ENCODE peak calls at places on chromosome 10, in nine cellular contexts. One of them, this sample, is unnamed.

GRCh38 chr10:5589963-5590511 is 65.3 kb downstream of the CALML3 start:
- DNase-seq in hepatocyte: no peak
- DNase-seq in cardiac fibroblast: peak
- DNase-seq in activated CD8-positive, alpha-beta memory T cell treated with anti-CD3 and anti-CD28 coated beads, Interleukin-2, amount 10 ng/mL, durations not matched to agents 7 days and 5 days: no peak
- DNase-seq in AG04450: no peak
- DNase-seq in stimulated activated naive CD8-positive, alpha-beta T cell treated with anti-CD3 and anti-CD28 coated beads, Interleukin-15, Interleukin-2, amounts not matched to agents 100 U/mL and 50 U/mL, for 24 hours: no peak
- DNase-seq in A549: peak
- DNase-seq in NCI-H446: no peak
- DNase-seq in ACHN: peak
- DNase-seq in this sample: no peak

GRCh38 chr10:89283988-89284475 is 17.8 kb upstream of the IFIT2 start:
- DNase-seq in A549: peak
- DNase-seq in ACHN: peak
- DNase-seq in cardiac fibroblast: peak
- DNase-seq in AG04450: no peak
- DNase-seq in stimulated activated naive CD8-positive, alpha-beta T cell treated with anti-CD3 and anti-CD28 coated beads, Interleukin-15, Interleukin-2, amounts not matched to agents 100 U/mL and 50 U/mL, for 24 hours: no peak
- DNase-seq in hepatocyte: peak
- DNase-seq in NCI-H446: no peak
- DNase-seq in activated CD8-positive, alpha-beta memory T cell treated with anti-CD3 and anti-CD28 coated beads, Interleukin-2, amount 10 ng/mL, durations not matched to agents 7 days and 5 days: no peak
- DNase-seq in this sample: no peak

GRCh38 chr10:15313844-15314243 is 57.2 kb downstream of the FAM171A1 start:
- DNase-seq in stimulated activated naive CD8-positive, alpha-beta T cell treated with anti-CD3 and anti-CD28 coated beads, Interleukin-15, Interleukin-2, amounts not matched to agents 100 U/mL and 50 U/mL, for 24 hours: no peak
- DNase-seq in hepatocyte: peak
- DNase-seq in NCI-H446: no peak
- DNase-seq in ACHN: no peak
- DNase-seq in A549: no peak
- DNase-seq in activated CD8-positive, alpha-beta memory T cell treated with anti-CD3 and anti-CD28 coated beads, Interleukin-2, amount 10 ng/mL, durations not matched to agents 7 days and 5 days: no peak
- DNase-seq in AG04450: no peak
- DNase-seq in cardiac fibroblast: peak
- DNase-seq in this sample: no peak

GRCh38 chr10:110356628-110357245 is 52.0 kb upstream of the SMNDC1 start:
- DNase-seq in cardiac fibroblast: peak
- DNase-seq in A549: peak
- DNase-seq in ACHN: peak
- DNase-seq in NCI-H446: no peak
- DNase-seq in hepatocyte: no peak
- DNase-seq in AG04450: peak
- DNase-seq in stimulated activated naive CD8-positive, alpha-beta T cell treated with anti-CD3 and anti-CD28 coated beads, Interleukin-15, Interleukin-2, amounts not matched to agents 100 U/mL and 50 U/mL, for 24 hours: peak
- DNase-seq in activated CD8-positive, alpha-beta memory T cell treated with anti-CD3 and anti-CD28 coated beads, Interleukin-2, amount 10 ng/mL, durations not matched to agents 7 days and 5 days: peak
- DNase-seq in this sample: no peak

GRCh38 chr10:94397549-94398370 is 4.6 kb upstream of the TBC1D12 start:
- DNase-seq in cardiac fibroblast: peak
- DNase-seq in NCI-H446: no peak
- DNase-seq in ACHN: peak
- DNase-seq in AG04450: no peak
- DNase-seq in A549: peak
- DNase-seq in activated CD8-positive, alpha-beta memory T cell treated with anti-CD3 and anti-CD28 coated beads, Interleukin-2, amount 10 ng/mL, durations not matched to agents 7 days and 5 days: no peak
- DNase-seq in stimulated activated naive CD8-positive, alpha-beta T cell treated with anti-CD3 and anti-CD28 coated beads, Interleukin-15, Interleukin-2, amounts not matched to agents 100 U/mL and 50 U/mL, for 24 hours: no peak
- DNase-seq in hepatocyte: no peak
- DNase-seq in this sample: peak

GRCh38 chr10:72561745-72562166 is 64.1 kb downstream of the MICU1 start:
- DNase-seq in hepatocyte: no peak
- DNase-seq in stimulated activated naive CD8-positive, alpha-beta T cell treated with anti-CD3 and anti-CD28 coated beads, Interleukin-15, Interleukin-2, amounts not matched to agents 100 U/mL and 50 U/mL, for 24 hours: no peak
- DNase-seq in ACHN: no peak
- DNase-seq in activated CD8-positive, alpha-beta memory T cell treated with anti-CD3 and anti-CD28 coated beads, Interleukin-2, amount 10 ng/mL, durations not matched to agents 7 days and 5 days: no peak
- DNase-seq in A549: no peak
- DNase-seq in AG04450: no peak
- DNase-seq in NCI-H446: no peak
- DNase-seq in cardiac fibroblast: no peak
- DNase-seq in this sample: no peak

GRCh38 chr10:78726171-78726570 is 342.6 kb upstream of the ZMIZ1 start:
- DNase-seq in activated CD8-positive, alpha-beta memory T cell treated with anti-CD3 and anti-CD28 coated beads, Interleukin-2, amount 10 ng/mL, durations not matched to agents 7 days and 5 days: no peak
- DNase-seq in cardiac fibroblast: no peak
- DNase-seq in ACHN: no peak
- DNase-seq in stimulated activated naive CD8-positive, alpha-beta T cell treated with anti-CD3 and anti-CD28 coated beads, Interleukin-15, Interleukin-2, amounts not matched to agents 100 U/mL and 50 U/mL, for 24 hours: no peak
- DNase-seq in AG04450: no peak
- DNase-seq in A549: no peak
- DNase-seq in NCI-H446: no peak
- DNase-seq in hepatocyte: no peak
- DNase-seq in this sample: no peak

GRCh38 chr10:131731780-131732630 is 168.8 kb upstream of the PPP2R2D start:
- DNase-seq in A549: no peak
- DNase-seq in NCI-H446: no peak
- DNase-seq in stimulated activated naive CD8-positive, alpha-beta T cell treated with anti-CD3 and anti-CD28 coated beads, Interleukin-15, Interleukin-2, amounts not matched to agents 100 U/mL and 50 U/mL, for 24 hours: no peak
- DNase-seq in hepatocyte: no peak
- DNase-seq in ACHN: no peak
- DNase-seq in activated CD8-positive, alpha-beta memory T cell treated with anti-CD3 and anti-CD28 coated beads, Interleukin-2, amount 10 ng/mL, durations not matched to agents 7 days and 5 days: peak
- DNase-seq in cardiac fibroblast: no peak
- DNase-seq in AG04450: no peak
- DNase-seq in this sample: no peak

GRCh38 chr10:106226123-106226522 is 938.4 kb downstream of the SORCS1 start:
- DNase-seq in hepatocyte: no peak
- DNase-seq in stimulated activated naive CD8-positive, alpha-beta T cell treated with anti-CD3 and anti-CD28 coated beads, Interleukin-15, Interleukin-2, amounts not matched to agents 100 U/mL and 50 U/mL, for 24 hours: no peak
- DNase-seq in ACHN: no peak
- DNase-seq in cardiac fibroblast: no peak
- DNase-seq in AG04450: no peak
- DNase-seq in NCI-H446: no peak
- DNase-seq in A549: no peak
- DNase-seq in activated CD8-positive, alpha-beta memory T cell treated with anti-CD3 and anti-CD28 coated beads, Interleukin-2, amount 10 ng/mL, durations not matched to agents 7 days and 5 days: no peak
- DNase-seq in this sample: no peak

GRCh38 chr10:96270564-96270963 is 805 bp downstream of the BLNK start:
- DNase-seq in A549: no peak
- DNase-seq in activated CD8-positive, alpha-beta memory T cell treated with anti-CD3 and anti-CD28 coated beads, Interleukin-2, amount 10 ng/mL, durations not matched to agents 7 days and 5 days: no peak
- DNase-seq in AG04450: no peak
- DNase-seq in hepatocyte: no peak
- DNase-seq in cardiac fibroblast: no peak
- DNase-seq in NCI-H446: no peak
- DNase-seq in stimulated activated naive CD8-positive, alpha-beta T cell treated with anti-CD3 and anti-CD28 coated beads, Interleukin-15, Interleukin-2, amounts not matched to agents 100 U/mL and 50 U/mL, for 24 hours: no peak
- DNase-seq in ACHN: no peak
- DNase-seq in this sample: no peak

GRCh38 chr10:52318822-52319464 is 4.9 kb downstream of the DKK1 start:
- DNase-seq in stimulated activated naive CD8-positive, alpha-beta T cell treated with anti-CD3 and anti-CD28 coated beads, Interleukin-15, Interleukin-2, amounts not matched to agents 100 U/mL and 50 U/mL, for 24 hours: no peak
- DNase-seq in AG04450: peak
- DNase-seq in ACHN: peak
- DNase-seq in cardiac fibroblast: peak
- DNase-seq in hepatocyte: peak
- DNase-seq in A549: peak
- DNase-seq in NCI-H446: no peak
- DNase-seq in activated CD8-positive, alpha-beta memory T cell treated with anti-CD3 and anti-CD28 coated beads, Interleukin-2, amount 10 ng/mL, durations not matched to agents 7 days and 5 days: no peak
- DNase-seq in this sample: peak

GRCh38 chr10:112981553-112981952 is 31.5 kb downstream of the TCF7L2 start:
- DNase-seq in hepatocyte: no peak
- DNase-seq in NCI-H446: no peak
- DNase-seq in activated CD8-positive, alpha-beta memory T cell treated with anti-CD3 and anti-CD28 coated beads, Interleukin-2, amount 10 ng/mL, durations not matched to agents 7 days and 5 days: peak
- DNase-seq in AG04450: no peak
- DNase-seq in A549: no peak
- DNase-seq in cardiac fibroblast: no peak
- DNase-seq in ACHN: no peak
- DNase-seq in stimulated activated naive CD8-positive, alpha-beta T cell treated with anti-CD3 and anti-CD28 coated beads, Interleukin-15, Interleukin-2, amounts not matched to agents 100 U/mL and 50 U/mL, for 24 hours: peak
- DNase-seq in this sample: no peak

GRCh38 chr10:1078668-1079067 is 22.5 kb downstream of the WDR37 start:
- DNase-seq in A549: no peak
- DNase-seq in ACHN: no peak
- DNase-seq in activated CD8-positive, alpha-beta memory T cell treated with anti-CD3 and anti-CD28 coated beads, Interleukin-2, amount 10 ng/mL, durations not matched to agents 7 days and 5 days: no peak
- DNase-seq in AG04450: no peak
- DNase-seq in NCI-H446: no peak
- DNase-seq in hepatocyte: no peak
- DNase-seq in stimulated activated naive CD8-positive, alpha-beta T cell treated with anti-CD3 and anti-CD28 coated beads, Interleukin-15, Interleukin-2, amounts not matched to agents 100 U/mL and 50 U/mL, for 24 hours: no peak
- DNase-seq in cardiac fibroblast: no peak
- DNase-seq in this sample: no peak

GRCh38 chr10:57627642-57628178 is 640.0 kb downstream of the IPMK start:
- DNase-seq in activated CD8-positive, alpha-beta memory T cell treated with anti-CD3 and anti-CD28 coated beads, Interleukin-2, amount 10 ng/mL, durations not matched to agents 7 days and 5 days: no peak
- DNase-seq in ACHN: no peak
- DNase-seq in AG04450: no peak
- DNase-seq in A549: no peak
- DNase-seq in stimulated activated naive CD8-positive, alpha-beta T cell treated with anti-CD3 and anti-CD28 coated beads, Interleukin-15, Interleukin-2, amounts not matched to agents 100 U/mL and 50 U/mL, for 24 hours: no peak
- DNase-seq in cardiac fibroblast: no peak
- DNase-seq in NCI-H446: no peak
- DNase-seq in hepatocyte: no peak
- DNase-seq in this sample: no peak

GRCh38 chr10:87776328-87776727 is 41.7 kb downstream of the ATAD1 start:
- DNase-seq in cardiac fibroblast: no peak
- DNase-seq in AG04450: no peak
- DNase-seq in activated CD8-positive, alpha-beta memory T cell treated with anti-CD3 and anti-CD28 coated beads, Interleukin-2, amount 10 ng/mL, durations not matched to agents 7 days and 5 days: no peak
- DNase-seq in A549: no peak
- DNase-seq in stimulated activated naive CD8-positive, alpha-beta T cell treated with anti-CD3 and anti-CD28 coated beads, Interleukin-15, Interleukin-2, amounts not matched to agents 100 U/mL and 50 U/mL, for 24 hours: no peak
- DNase-seq in hepatocyte: no peak
- DNase-seq in ACHN: no peak
- DNase-seq in NCI-H446: no peak
- DNase-seq in this sample: no peak

GRCh38 chr10:97571622-97572021 is 957 bp upstream of the ANKRD2 start:
- DNase-seq in NCI-H446: no peak
- DNase-seq in stimulated activated naive CD8-positive, alpha-beta T cell treated with anti-CD3 and anti-CD28 coated beads, Interleukin-15, Interleukin-2, amounts not matched to agents 100 U/mL and 50 U/mL, for 24 hours: no peak
- DNase-seq in A549: no peak
- DNase-seq in AG04450: no peak
- DNase-seq in activated CD8-positive, alpha-beta memory T cell treated with anti-CD3 and anti-CD28 coated beads, Interleukin-2, amount 10 ng/mL, durations not matched to agents 7 days and 5 days: no peak
- DNase-seq in ACHN: peak
- DNase-seq in hepatocyte: peak
- DNase-seq in cardiac fibroblast: no peak
- DNase-seq in this sample: no peak

GRCh38 chr10:48700493-48700892 is 15.8 kb downstream of the WDFY4 start:
- DNase-seq in ACHN: no peak
- DNase-seq in NCI-H446: no peak
- DNase-seq in cardiac fibroblast: no peak
- DNase-seq in A549: no peak
- DNase-seq in activated CD8-positive, alpha-beta memory T cell treated with anti-CD3 and anti-CD28 coated beads, Interleukin-2, amount 10 ng/mL, durations not matched to agents 7 days and 5 days: no peak
- DNase-seq in AG04450: no peak
- DNase-seq in stimulated activated naive CD8-positive, alpha-beta T cell treated with anti-CD3 and anti-CD28 coated beads, Interleukin-15, Interleukin-2, amounts not matched to agents 100 U/mL and 50 U/mL, for 24 hours: no peak
- DNase-seq in hepatocyte: no peak
- DNase-seq in this sample: no peak

GRCh38 chr10:129727071-129727470 is 237.0 kb downstream of the EBF3 start:
- DNase-seq in AG04450: no peak
- DNase-seq in hepatocyte: no peak
- DNase-seq in ACHN: no peak
- DNase-seq in stimulated activated naive CD8-positive, alpha-beta T cell treated with anti-CD3 and anti-CD28 coated beads, Interleukin-15, Interleukin-2, amounts not matched to agents 100 U/mL and 50 U/mL, for 24 hours: no peak
- DNase-seq in A549: no peak
- DNase-seq in activated CD8-positive, alpha-beta memory T cell treated with anti-CD3 and anti-CD28 coated beads, Interleukin-2, amount 10 ng/mL, durations not matched to agents 7 days and 5 days: no peak
- DNase-seq in cardiac fibroblast: no peak
- DNase-seq in NCI-H446: no peak
- DNase-seq in this sample: no peak

GRCh38 chr10:75606203-75606779 is 174.9 kb downstream of the LRMDA start:
- DNase-seq in cardiac fibroblast: no peak
- DNase-seq in ACHN: no peak
- DNase-seq in activated CD8-positive, alpha-beta memory T cell treated with anti-CD3 and anti-CD28 coated beads, Interleukin-2, amount 10 ng/mL, durations not matched to agents 7 days and 5 days: no peak
- DNase-seq in A549: peak
- DNase-seq in hepatocyte: no peak
- DNase-seq in NCI-H446: no peak
- DNase-seq in stimulated activated naive CD8-positive, alpha-beta T cell treated with anti-CD3 and anti-CD28 coated beads, Interleukin-15, Interleukin-2, amounts not matched to agents 100 U/mL and 50 U/mL, for 24 hours: no peak
- DNase-seq in AG04450: no peak
- DNase-seq in this sample: no peak

GRCh38 chr10:30828680-30829079 is 199.1 kb upstream of the LYZL2 start:
- DNase-seq in NCI-H446: no peak
- DNase-seq in AG04450: no peak
- DNase-seq in ACHN: no peak
- DNase-seq in activated CD8-positive, alpha-beta memory T cell treated with anti-CD3 and anti-CD28 coated beads, Interleukin-2, amount 10 ng/mL, durations not matched to agents 7 days and 5 days: no peak
- DNase-seq in cardiac fibroblast: peak
- DNase-seq in stimulated activated naive CD8-positive, alpha-beta T cell treated with anti-CD3 and anti-CD28 coated beads, Interleukin-15, Interleukin-2, amounts not matched to agents 100 U/mL and 50 U/mL, for 24 hours: no peak
- DNase-seq in A549: no peak
- DNase-seq in hepatocyte: no peak
- DNase-seq in this sample: no peak

GRCh38 chr10:127405221-127405620 is 143.9 kb upstream of the NPS start:
- DNase-seq in AG04450: peak
- DNase-seq in hepatocyte: no peak
- DNase-seq in cardiac fibroblast: peak
- DNase-seq in activated CD8-positive, alpha-beta memory T cell treated with anti-CD3 and anti-CD28 coated beads, Interleukin-2, amount 10 ng/mL, durations not matched to agents 7 days and 5 days: no peak
- DNase-seq in NCI-H446: no peak
- DNase-seq in stimulated activated naive CD8-positive, alpha-beta T cell treated with anti-CD3 and anti-CD28 coated beads, Interleukin-15, Interleukin-2, amounts not matched to agents 100 U/mL and 50 U/mL, for 24 hours: no peak
- DNase-seq in A549: no peak
- DNase-seq in ACHN: peak
- DNase-seq in this sample: no peak

GRCh38 chr10:89278034-89278535 is 23.8 kb upstream of the IFIT2 start:
- DNase-seq in NCI-H446: no peak
- DNase-seq in A549: peak
- DNase-seq in AG04450: peak
- DNase-seq in stimulated activated naive CD8-positive, alpha-beta T cell treated with anti-CD3 and anti-CD28 coated beads, Interleukin-15, Interleukin-2, amounts not matched to agents 100 U/mL and 50 U/mL, for 24 hours: no peak
- DNase-seq in activated CD8-positive, alpha-beta memory T cell treated with anti-CD3 and anti-CD28 coated beads, Interleukin-2, amount 10 ng/mL, durations not matched to agents 7 days and 5 days: no peak
- DNase-seq in cardiac fibroblast: peak
- DNase-seq in hepatocyte: peak
- DNase-seq in ACHN: peak
- DNase-seq in this sample: peak

GRCh38 chr10:15540729-15541128 is 169.6 kb upstream of the FAM171A1 start:
- DNase-seq in stimulated activated naive CD8-positive, alpha-beta T cell treated with anti-CD3 and anti-CD28 coated beads, Interleukin-15, Interleukin-2, amounts not matched to agents 100 U/mL and 50 U/mL, for 24 hours: no peak
- DNase-seq in NCI-H446: no peak
- DNase-seq in activated CD8-positive, alpha-beta memory T cell treated with anti-CD3 and anti-CD28 coated beads, Interleukin-2, amount 10 ng/mL, durations not matched to agents 7 days and 5 days: no peak
- DNase-seq in A549: no peak
- DNase-seq in ACHN: no peak
- DNase-seq in hepatocyte: no peak
- DNase-seq in cardiac fibroblast: no peak
- DNase-seq in AG04450: no peak
- DNase-seq in this sample: peak

GRCh38 chr10:50619882-50620281 is 3.9 kb downstream of the SGMS1 start:
- DNase-seq in activated CD8-positive, alpha-beta memory T cell treated with anti-CD3 and anti-CD28 coated beads, Interleukin-2, amount 10 ng/mL, durations not matched to agents 7 days and 5 days: no peak
- DNase-seq in hepatocyte: no peak
- DNase-seq in stimulated activated naive CD8-positive, alpha-beta T cell treated with anti-CD3 and anti-CD28 coated beads, Interleukin-15, Interleukin-2, amounts not matched to agents 100 U/mL and 50 U/mL, for 24 hours: no peak
- DNase-seq in NCI-H446: no peak
- DNase-seq in cardiac fibroblast: no peak
- DNase-seq in ACHN: no peak
- DNase-seq in AG04450: no peak
- DNase-seq in A549: no peak
- DNase-seq in this sample: no peak

GRCh38 chr10:91536790-91537189 is 96.1 kb downstream of the PPP1R3C start:
- DNase-seq in A549: no peak
- DNase-seq in hepatocyte: no peak
- DNase-seq in activated CD8-positive, alpha-beta memory T cell treated with anti-CD3 and anti-CD28 coated beads, Interleukin-2, amount 10 ng/mL, durations not matched to agents 7 days and 5 days: no peak
- DNase-seq in stimulated activated naive CD8-positive, alpha-beta T cell treated with anti-CD3 and anti-CD28 coated beads, Interleukin-15, Interleukin-2, amounts not matched to agents 100 U/mL and 50 U/mL, for 24 hours: no peak
- DNase-seq in NCI-H446: no peak
- DNase-seq in cardiac fibroblast: peak
- DNase-seq in AG04450: no peak
- DNase-seq in ACHN: no peak
- DNase-seq in this sample: no peak

GRCh38 chr10:103849880-103850571 is 5.3 kb downstream of the SH3PXD2A start:
- DNase-seq in cardiac fibroblast: peak
- DNase-seq in hepatocyte: no peak
- DNase-seq in ACHN: peak
- DNase-seq in A549: no peak
- DNase-seq in activated CD8-positive, alpha-beta memory T cell treated with anti-CD3 and anti-CD28 coated beads, Interleukin-2, amount 10 ng/mL, durations not matched to agents 7 days and 5 days: no peak
- DNase-seq in AG04450: no peak
- DNase-seq in NCI-H446: no peak
- DNase-seq in stimulated activated naive CD8-positive, alpha-beta T cell treated with anti-CD3 and anti-CD28 coated beads, Interleukin-15, Interleukin-2, amounts not matched to agents 100 U/mL and 50 U/mL, for 24 hours: no peak
- DNase-seq in this sample: no peak

GRCh38 chr10:88059176-88059575 is 195.8 kb downstream of the PTEN start:
- DNase-seq in activated CD8-positive, alpha-beta memory T cell treated with anti-CD3 and anti-CD28 coated beads, Interleukin-2, amount 10 ng/mL, durations not matched to agents 7 days and 5 days: no peak
- DNase-seq in NCI-H446: no peak
- DNase-seq in ACHN: no peak
- DNase-seq in hepatocyte: no peak
- DNase-seq in cardiac fibroblast: no peak
- DNase-seq in stimulated activated naive CD8-positive, alpha-beta T cell treated with anti-CD3 and anti-CD28 coated beads, Interleukin-15, Interleukin-2, amounts not matched to agents 100 U/mL and 50 U/mL, for 24 hours: no peak
- DNase-seq in AG04450: no peak
- DNase-seq in A549: no peak
- DNase-seq in this sample: no peak

GRCh38 chr10:18875480-18875879 is 173.1 kb upstream of the MALRD1 start:
- DNase-seq in ACHN: no peak
- DNase-seq in hepatocyte: no peak
- DNase-seq in NCI-H446: no peak
- DNase-seq in activated CD8-positive, alpha-beta memory T cell treated with anti-CD3 and anti-CD28 coated beads, Interleukin-2, amount 10 ng/mL, durations not matched to agents 7 days and 5 days: no peak
- DNase-seq in cardiac fibroblast: no peak
- DNase-seq in stimulated activated naive CD8-positive, alpha-beta T cell treated with anti-CD3 and anti-CD28 coated beads, Interleukin-15, Interleukin-2, amounts not matched to agents 100 U/mL and 50 U/mL, for 24 hours: no peak
- DNase-seq in A549: no peak
- DNase-seq in AG04450: no peak
- DNase-seq in this sample: no peak

GRCh38 chr10:79096514-79096913 is 27.7 kb downstream of the ZMIZ1 start:
- DNase-seq in ACHN: no peak
- DNase-seq in cardiac fibroblast: no peak
- DNase-seq in stimulated activated naive CD8-positive, alpha-beta T cell treated with anti-CD3 and anti-CD28 coated beads, Interleukin-15, Interleukin-2, amounts not matched to agents 100 U/mL and 50 U/mL, for 24 hours: no peak
- DNase-seq in A549: no peak
- DNase-seq in AG04450: no peak
- DNase-seq in activated CD8-positive, alpha-beta memory T cell treated with anti-CD3 and anti-CD28 coated beads, Interleukin-2, amount 10 ng/mL, durations not matched to agents 7 days and 5 days: no peak
- DNase-seq in NCI-H446: no peak
- DNase-seq in hepatocyte: no peak
- DNase-seq in this sample: no peak